ENCODE peak calls at places on chromosomes 7 and 10, in ten cellular contexts. Y, O, C, N, I, V, J, Q, M and Z are unnamed samples.

GRCh38 chr10:86423739-86424138 is 57.1 kb upstream of the GRID1 start:
- DNase-seq in Y (peak; percentile 56), O (no peak), C (no peak), N (no peak), I (no peak), V (no peak), J (no peak), Q (no peak), M (no peak), Z (no peak)

GRCh38 chr10:130300608-130301025 is 164.4 kb downstream of the GLRX3 start:
- DNase-seq in Y (no peak), O (no peak), C (no peak), N (no peak), I (no peak), V (no peak), J (no peak), Q (no peak), M (no peak), Z (no peak)

GRCh38 chr10:110829721-110830410 is 41.9 kb upstream of the PDCD4 start:
- DNase-seq in Y (no peak), O (no peak), C (no peak), N (no peak), I (no peak), V (no peak), J (no peak), Q (no peak), M (no peak), Z (no peak)

GRCh38 chr7:101077303-101078086 is 7.8 kb upstream of the TRIM56 start:
- DNase-seq in Y (peak; percentile 89), O (peak; percentile 85), C (peak; percentile 69), N (no peak), I (no peak), V (peak; percentile 88), J (peak; percentile 86), Q (peak; percentile 95), M (peak; percentile 67), Z (peak; percentile 75)

GRCh38 chr10:49115015-49115795 is at the start of gene VSTM4:
- DNase-seq in Y (no peak), O (no peak), C (peak; percentile 43), N (no peak), I (no peak), V (no peak), J (no peak), Q (no peak), M (no peak), Z (no peak)

GRCh38 chr10:119251315-119251708 is 43.9 kb downstream of the GRK5 start:
- DNase-seq in Y (no peak), O (no peak), C (peak; percentile 90), N (no peak), I (no peak), V (no peak), J (no peak), Q (no peak), M (no peak), Z (no peak)

GRCh38 chr7:1608318-1608717 is 38.5 kb upstream of the PSMG3 start:
- DNase-seq in Y (no peak), O (no peak), C (no peak), N (no peak), I (no peak), V (no peak), J (no peak), Q (no peak), M (no peak), Z (no peak)

GRCh38 chr10:49827297-49827696 is 65.2 kb upstream of the OGDHL start:
- DNase-seq in Y (no peak), O (no peak), C (no peak), N (no peak), I (no peak), V (no peak), J (no peak), Q (no peak), M (no peak), Z (no peak)

GRCh38 chr10:117363027-117363426 is 12.2 kb downstream of the PDZD8 start:
- DNase-seq in Y (no peak), O (no peak), C (no peak), N (no peak), I (no peak), V (no peak), J (no peak), Q (no peak), M (no peak), Z (peak; percentile 8)

GRCh38 chr10:29736325-29737208 is 101.8 kb upstream of the SVIL start:
- DNase-seq in Y (no peak), O (peak; percentile 81), C (peak; percentile 68), N (no peak), I (no peak), V (peak; percentile 67), J (peak; percentile 77), Q (peak; percentile 61), M (peak; percentile 31), Z (peak; percentile 89)

GRCh38 chr7:106813705-106814305 is 51.3 kb upstream of the PIK3CG start:
- DNase-seq in Y (no peak), O (no peak), C (no peak), N (no peak), I (no peak), V (no peak), J (no peak), Q (no peak), M (no peak), Z (no peak)

GRCh38 chr7:125555921-125556320 is 626.3 kb upstream of the POT1 start:
- DNase-seq in Y (no peak), O (no peak), C (no peak), N (no peak), I (no peak), V (no peak), J (no peak), Q (no peak), M (no peak), Z (no peak)

GRCh38 chr10:87927091-87927490 is 63.7 kb downstream of the PTEN start:
- DNase-seq in Y (no peak), O (no peak), C (no peak), N (no peak), I (no peak), V (no peak), J (no peak), Q (no peak), M (no peak), Z (no peak)

GRCh38 chr7:73734619-73735525 is 3.7 kb downstream of the ABHD11 start:
- DNase-seq in Y (no peak), O (peak; percentile 80), C (peak; percentile 62), N (no peak), I (no peak), V (peak; percentile 92), J (peak; percentile 95), Q (peak; percentile 95), M (no peak), Z (peak; percentile 92)
- TF ChIP-seq POLR2A in Y (peak; percentile 77), O (peak; percentile 27), C (no peak), N (no peak), I (no peak), V (no peak), J (peak; percentile 56), Q (peak; percentile 98), M (no peak), Z (peak; percentile 35)

GRCh38 chr10:79249156-79250121 is 97.8 kb upstream of the PPIF start:
- DNase-seq in Y (no peak), O (no peak), C (no peak), N (no peak), I (no peak), V (no peak), J (no peak), Q (no peak), M (no peak), Z (no peak)
- TF ChIP-seq POLR2A in Y (no peak), O (no peak), C (no peak), N (no peak), I (no peak), V (no peak), J (no peak), Q (no peak), M (no peak), Z (no peak)

GRCh38 chr10:69061305-69062161 is 26.4 kb upstream of the SRGN start:
- DNase-seq in Y (no peak), O (peak; percentile 69), C (peak; percentile 73), N (no peak), I (peak; percentile 92), V (peak; percentile 38), J (peak; percentile 51), Q (peak; percentile 86), M (peak; percentile 66), Z (peak; percentile 81)
- TF ChIP-seq POLR2A in Y (no peak), O (no peak), C (no peak), N (no peak), I (no peak), V (no peak), J (peak; percentile 30), Q (no peak), M (no peak), Z (no peak)

GRCh38 chr7:137916564-137916963 is 69.8 kb upstream of the DGKI start:
- DNase-seq in Y (no peak), O (no peak), C (no peak), N (no peak), I (no peak), V (no peak), J (no peak), Q (no peak), M (no peak), Z (no peak)
- TF ChIP-seq POLR2A in Y (no peak), O (no peak), C (no peak), N (no peak), I (no peak), V (no peak), J (no peak), Q (no peak), M (no peak), Z (no peak)

DNA sequence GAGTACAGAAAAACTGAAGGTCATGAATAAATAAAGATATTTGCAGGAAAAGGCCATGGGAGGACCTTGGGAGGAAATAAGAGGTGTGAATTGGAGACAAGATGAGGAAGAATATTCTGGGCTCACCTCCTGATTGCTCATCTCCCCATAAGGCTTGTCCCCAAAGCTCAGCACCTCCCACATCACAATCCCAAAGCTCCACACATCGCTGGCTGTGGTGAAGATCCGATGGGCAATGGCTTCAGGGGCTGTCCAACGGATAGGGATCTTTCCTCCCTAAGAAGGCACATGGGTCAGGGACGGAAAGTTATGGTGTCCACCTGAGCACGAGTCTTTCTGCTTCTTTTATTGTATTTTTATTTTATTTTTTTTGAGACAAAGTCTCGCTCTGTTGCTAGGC is 12.9 kb downstream of the ZYX start:
- DNase-seq in Y (no peak), O (no peak), C (no peak), N (no peak), I (no peak), V (no peak), J (no peak), Q (no peak), M (no peak), Z (no peak)
- TF ChIP-seq POLR2A in Y (peak; percentile 42), O (no peak), C (no peak), N (no peak), I (no peak), V (no peak), J (no peak), Q (no peak), M (no peak), Z (no peak)